ENCODE peak calls at places on chromosomes 13 and 19, in seven cellular contexts. One of them, this sample, is unnamed. For H3K4me1, the result is how much of the 10 kb centered on the place peaks cover.

GRCh38 chr13:110342474-110342873 is 35.4 kb downstream of the COL4A2 start:
- DNase-seq in IMR-90: no peak
- DNase-seq in neural progenitor cell: no peak
- DNase-seq in fibroblast of lung: no peak
- DNase-seq in neuronal stem cell: no peak
- DNase-seq in DND-41: no peak
- DNase-seq in mesenchymal stem cell: no peak
- DNase-seq in this sample: no peak

GRCh38 chr19:41753159-41753558 is 2.2 kb upstream of the CEACAM6 start:
- DNase-seq in IMR-90: no peak
- DNase-seq in neural progenitor cell: peak
- DNase-seq in fibroblast of lung: peak
- DNase-seq in neuronal stem cell: peak
- DNase-seq in DND-41: peak
- DNase-seq in mesenchymal stem cell: no peak
- DNase-seq in this sample: no peak

GRCh38 chr19:5891938-5892771 is 11.4 kb downstream of the NDUFA11 start:
- DNase-seq in IMR-90: peak
- DNase-seq in neural progenitor cell: peak
- DNase-seq in fibroblast of lung: peak
- DNase-seq in neuronal stem cell: peak
- DNase-seq in DND-41: no peak
- DNase-seq in mesenchymal stem cell: peak
- DNase-seq in this sample: no peak

GRCh38 chr19:40976134-40976533 is 14.9 kb upstream of the CYP2B6 start:
- DNase-seq in IMR-90: no peak
- DNase-seq in neural progenitor cell: no peak
- DNase-seq in fibroblast of lung: no peak
- DNase-seq in neuronal stem cell: no peak
- DNase-seq in DND-41: no peak
- DNase-seq in mesenchymal stem cell: no peak
- DNase-seq in this sample: no peak

GRCh38 chr19:12052057-12052570 is 647 bp downstream of the ZNF878 start:
- DNase-seq in IMR-90: peak
- DNase-seq in neural progenitor cell: no peak
- DNase-seq in fibroblast of lung: no peak
- DNase-seq in neuronal stem cell: no peak
- DNase-seq in DND-41: no peak
- DNase-seq in mesenchymal stem cell: peak
- DNase-seq in this sample: no peak

GRCh38 chr13:48535791-48536190 is 2.9 kb upstream of the RCBTB2 start:
- DNase-seq in IMR-90: no peak
- DNase-seq in neural progenitor cell: no peak
- DNase-seq in fibroblast of lung: no peak
- DNase-seq in neuronal stem cell: no peak
- DNase-seq in DND-41: no peak
- DNase-seq in mesenchymal stem cell: no peak
- DNase-seq in this sample: no peak

GRCh38 chr19:28920269-28921066 is 292.5 kb downstream of the UQCRFS1 start:
- DNase-seq in IMR-90: peak
- DNase-seq in neural progenitor cell: peak
- DNase-seq in fibroblast of lung: no peak
- DNase-seq in neuronal stem cell: peak
- DNase-seq in DND-41: no peak
- DNase-seq in mesenchymal stem cell: no peak
- DNase-seq in this sample: no peak

GRCh38 chr19:44164327-44164672 is 600 bp upstream of the ZNF226 start:
- DNase-seq in IMR-90: no peak
- DNase-seq in neural progenitor cell: peak
- DNase-seq in fibroblast of lung: no peak
- DNase-seq in neuronal stem cell: no peak
- DNase-seq in DND-41: no peak
- DNase-seq in mesenchymal stem cell: no peak
- DNase-seq in this sample: no peak

GRCh38 chr13:50589139-50589538 is 254.4 kb downstream of the DLEU7 start:
- DNase-seq in IMR-90: peak
- DNase-seq in neural progenitor cell: no peak
- DNase-seq in fibroblast of lung: peak
- DNase-seq in neuronal stem cell: no peak
- DNase-seq in DND-41: peak
- DNase-seq in mesenchymal stem cell: peak
- DNase-seq in this sample: no peak

GRCh38 chr13:112885782-112886268 is 83.2 kb upstream of the MCF2L start:
- DNase-seq in IMR-90: peak
- DNase-seq in neural progenitor cell: peak
- DNase-seq in fibroblast of lung: peak
- DNase-seq in neuronal stem cell: peak
- DNase-seq in DND-41: no peak
- DNase-seq in mesenchymal stem cell: peak
- DNase-seq in this sample: peak

GRCh38 chr13:70380809-70381208 is 272.6 kb upstream of the KLHL1 start:
- DNase-seq in IMR-90: no peak
- DNase-seq in neural progenitor cell: no peak
- DNase-seq in fibroblast of lung: no peak
- DNase-seq in neuronal stem cell: no peak
- DNase-seq in DND-41: no peak
- DNase-seq in mesenchymal stem cell: no peak
- DNase-seq in this sample: no peak

GRCh38 chr19:29483641-29483920 is 42.2 kb upstream of the VSTM2B start:
- DNase-seq in IMR-90: no peak
- DNase-seq in neural progenitor cell: no peak
- DNase-seq in fibroblast of lung: no peak
- DNase-seq in neuronal stem cell: no peak
- DNase-seq in DND-41: no peak
- DNase-seq in mesenchymal stem cell: no peak
- DNase-seq in this sample: no peak

GRCh38 chr13:89602655-89603054 is 1744.8 kb upstream of the MIR17HG start:
- DNase-seq in IMR-90: no peak
- DNase-seq in neural progenitor cell: no peak
- DNase-seq in fibroblast of lung: no peak
- DNase-seq in neuronal stem cell: no peak
- DNase-seq in DND-41: no peak
- DNase-seq in mesenchymal stem cell: no peak
- DNase-seq in this sample: no peak

GRCh38 chr19:33447336-33448158 is 74.0 kb downstream of the CEBPG start:
- DNase-seq in IMR-90: no peak
- DNase-seq in neural progenitor cell: no peak
- DNase-seq in fibroblast of lung: no peak
- DNase-seq in neuronal stem cell: no peak
- DNase-seq in DND-41: no peak
- DNase-seq in mesenchymal stem cell: no peak
- DNase-seq in this sample: peak

GRCh38 chr13:69374036-69374435 is 733.6 kb upstream of the ATXN8OS start:
- DNase-seq in IMR-90: no peak
- DNase-seq in neural progenitor cell: no peak
- DNase-seq in fibroblast of lung: peak
- DNase-seq in neuronal stem cell: no peak
- DNase-seq in DND-41: no peak
- DNase-seq in mesenchymal stem cell: peak
- DNase-seq in this sample: no peak

GRCh38 chr19:34217952-34218817 is 36.2 kb upstream of the GARRE1 start:
- DNase-seq in IMR-90: peak
- DNase-seq in neural progenitor cell: no peak
- DNase-seq in fibroblast of lung: peak
- DNase-seq in neuronal stem cell: no peak
- DNase-seq in DND-41: peak
- DNase-seq in mesenchymal stem cell: peak
- DNase-seq in this sample: no peak

GRCh38 chr19:35757231-35757748 is 461 bp upstream of the HSPB6 start:
- DNase-seq in IMR-90: peak
- DNase-seq in neural progenitor cell: peak
- DNase-seq in fibroblast of lung: peak
- DNase-seq in neuronal stem cell: no peak
- DNase-seq in DND-41: no peak
- DNase-seq in mesenchymal stem cell: peak
- DNase-seq in this sample: peak

GRCh38 chr19:23440791-23441190 is 45.5 kb upstream of the ZNF91 start:
- DNase-seq in IMR-90: no peak
- DNase-seq in neural progenitor cell: no peak
- DNase-seq in fibroblast of lung: no peak
- DNase-seq in neuronal stem cell: no peak
- DNase-seq in DND-41: peak
- DNase-seq in mesenchymal stem cell: no peak
- DNase-seq in this sample: no peak

GRCh38 chr13:37107868-37108267 is 2.4 kb upstream of the CSNK1A1L start:
- DNase-seq in IMR-90: no peak
- DNase-seq in neural progenitor cell: no peak
- DNase-seq in fibroblast of lung: no peak
- DNase-seq in neuronal stem cell: no peak
- DNase-seq in DND-41: no peak
- DNase-seq in mesenchymal stem cell: no peak
- DNase-seq in this sample: no peak

GRCh38 chr13:37102896-37103295 is 2.6 kb downstream of the CSNK1A1L start:
- DNase-seq in IMR-90: no peak
- DNase-seq in neural progenitor cell: no peak
- DNase-seq in fibroblast of lung: no peak
- DNase-seq in neuronal stem cell: no peak
- DNase-seq in DND-41: no peak
- DNase-seq in mesenchymal stem cell: no peak
- DNase-seq in this sample: no peak

GRCh38 chr13:37106642-37107041 is 1.2 kb upstream of the CSNK1A1L start:
- DNase-seq in IMR-90: peak
- DNase-seq in neural progenitor cell: peak
- DNase-seq in fibroblast of lung: no peak
- DNase-seq in neuronal stem cell: no peak
- DNase-seq in DND-41: no peak
- DNase-seq in mesenchymal stem cell: no peak
- DNase-seq in this sample: no peak

GRCh38 chr13:37109080-37109678 is 3.7 kb upstream of the CSNK1A1L start:
- DNase-seq in IMR-90: peak
- DNase-seq in neural progenitor cell: peak
- DNase-seq in fibroblast of lung: peak
- DNase-seq in neuronal stem cell: peak
- DNase-seq in DND-41: no peak
- DNase-seq in mesenchymal stem cell: peak
- DNase-seq in this sample: no peak

DNA sequence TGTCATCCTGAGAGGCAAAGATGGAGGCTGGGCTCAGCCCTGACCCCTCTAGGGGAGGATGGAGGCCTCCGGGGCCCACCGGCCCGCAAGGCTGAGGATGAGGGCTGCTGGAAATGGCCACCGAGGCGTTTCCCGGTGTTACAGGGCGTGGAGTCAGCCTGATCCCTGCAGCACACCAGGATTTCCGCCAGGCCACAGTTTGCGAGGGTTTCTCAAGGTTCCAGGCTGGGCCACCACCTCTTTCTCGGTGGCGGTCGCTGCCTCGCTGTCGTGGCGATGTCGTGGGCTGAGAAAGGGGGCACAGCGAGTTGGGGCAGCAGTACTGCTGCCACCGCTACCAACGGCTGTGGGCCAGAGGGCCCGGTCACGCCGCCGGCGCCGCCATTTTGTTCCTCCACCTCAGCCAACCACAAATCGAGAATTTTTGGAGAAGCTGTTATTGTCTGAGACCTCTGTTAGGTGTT is at the start of gene CSNK1A1L:
- DNase-seq in IMR-90: no peak
- DNase-seq in neural progenitor cell: no peak
- DNase-seq in fibroblast of lung: no peak
- DNase-seq in neuronal stem cell: no peak
- DNase-seq in DND-41: no peak
- DNase-seq in mesenchymal stem cell: no peak
- DNase-seq in this sample: peak
- H3K9ac ChIP-seq in IMR-90: no peak
- H3K9ac ChIP-seq in neural progenitor cell: no peak
- H3K9ac ChIP-seq in fibroblast of lung: no peak
- H3K9ac ChIP-seq in neuronal stem cell: no peak
- H3K9ac ChIP-seq in DND-41: no peak
- H3K9ac ChIP-seq in mesenchymal stem cell: no peak
- H3K9ac ChIP-seq in this sample: no peak

GRCh38 chr19:19406878-19407639 is 1.6 kb downstream of the GATAD2A start:
- DNase-seq in IMR-90: peak
- DNase-seq in neural progenitor cell: peak
- DNase-seq in fibroblast of lung: peak
- DNase-seq in neuronal stem cell: no peak
- DNase-seq in DND-41: peak
- DNase-seq in mesenchymal stem cell: peak
- DNase-seq in this sample: no peak

GRCh38 chr19:19405919-19406877 is 723 bp downstream of the GATAD2A start:
- DNase-seq in IMR-90: peak
- DNase-seq in neural progenitor cell: peak
- DNase-seq in fibroblast of lung: peak
- DNase-seq in neuronal stem cell: peak
- DNase-seq in DND-41: peak
- DNase-seq in mesenchymal stem cell: peak
- DNase-seq in this sample: peak

GRCh38 chr19:19407640-19407933 is 2.1 kb downstream of the GATAD2A start:
- DNase-seq in IMR-90: no peak
- DNase-seq in neural progenitor cell: peak
- DNase-seq in fibroblast of lung: no peak
- DNase-seq in neuronal stem cell: no peak
- DNase-seq in DND-41: no peak
- DNase-seq in mesenchymal stem cell: no peak
- DNase-seq in this sample: no peak

GRCh38 chr19:19409235-19410030 is 4.0 kb downstream of the GATAD2A start:
- DNase-seq in IMR-90: no peak
- DNase-seq in neural progenitor cell: peak
- DNase-seq in fibroblast of lung: no peak
- DNase-seq in neuronal stem cell: no peak
- DNase-seq in DND-41: no peak
- DNase-seq in mesenchymal stem cell: no peak
- DNase-seq in this sample: no peak

GRCh38 chr19:19410553-19411550 is 5.4 kb downstream of the GATAD2A start:
- DNase-seq in IMR-90: no peak
- DNase-seq in neural progenitor cell: no peak
- DNase-seq in fibroblast of lung: no peak
- DNase-seq in neuronal stem cell: no peak
- DNase-seq in DND-41: no peak
- DNase-seq in mesenchymal stem cell: no peak
- DNase-seq in this sample: peak
- H3K4me1 ChIP-seq in IMR-90: under half
- H3K4me1 ChIP-seq in neural progenitor cell: under half
- H3K4me1 ChIP-seq in fibroblast of lung: under half
- H3K4me1 ChIP-seq in neuronal stem cell: under half
- H3K4me1 ChIP-seq in DND-41: under half
- H3K4me1 ChIP-seq in mesenchymal stem cell: under half
- H3K4me1 ChIP-seq in this sample: under half

DNA sequence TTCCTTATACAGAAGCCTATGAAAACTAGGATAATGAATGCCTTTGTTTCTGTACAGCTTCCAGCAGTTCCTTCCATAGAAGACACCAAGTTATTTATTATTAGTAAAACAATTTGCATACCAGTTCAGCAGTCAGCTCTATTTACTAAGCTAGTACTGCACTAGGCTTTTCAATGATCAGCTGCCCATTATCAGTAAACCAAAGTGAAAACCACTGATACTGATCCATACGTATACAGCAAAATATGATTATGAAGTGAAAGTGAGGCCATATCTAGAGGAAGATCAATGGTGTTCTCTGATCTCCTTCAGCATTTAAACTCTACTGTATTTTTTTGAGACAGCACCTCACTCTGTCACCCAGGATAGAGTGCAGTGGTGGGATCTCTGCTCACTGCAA is 3.2 kb downstream of the TPT1 start:
- DNase-seq in IMR-90: no peak
- DNase-seq in neural progenitor cell: no peak
- DNase-seq in fibroblast of lung: no peak
- DNase-seq in neuronal stem cell: no peak
- DNase-seq in DND-41: no peak
- DNase-seq in mesenchymal stem cell: no peak
- DNase-seq in this sample: no peak
- H3K4me3 ChIP-seq in IMR-90: no peak
- H3K4me3 ChIP-seq in neural progenitor cell: no peak
- H3K4me3 ChIP-seq in fibroblast of lung: peak
- H3K4me3 ChIP-seq in neuronal stem cell: no peak
- H3K4me3 ChIP-seq in DND-41: no peak
- H3K4me3 ChIP-seq in mesenchymal stem cell: no peak
- H3K4me3 ChIP-seq in this sample: no peak

GRCh38 chr13:20815469-20815868 is 41.7 kb upstream of the EEF1AKMT1 start:
- DNase-seq in IMR-90: peak
- DNase-seq in neural progenitor cell: no peak
- DNase-seq in fibroblast of lung: no peak
- DNase-seq in neuronal stem cell: no peak
- DNase-seq in DND-41: no peak
- DNase-seq in mesenchymal stem cell: peak
- DNase-seq in this sample: no peak
- H3K9ac ChIP-seq in IMR-90: no peak
- H3K9ac ChIP-seq in neural progenitor cell: no peak
- H3K9ac ChIP-seq in fibroblast of lung: no peak
- H3K9ac ChIP-seq in neuronal stem cell: no peak
- H3K9ac ChIP-seq in DND-41: no peak
- H3K9ac ChIP-seq in mesenchymal stem cell: no peak
- H3K9ac ChIP-seq in this sample: no peak

This sample was measured in kidney.